ENCODE peak calls at places on chromosomes 16 and 17, in six cellular contexts. P, Y, G, E, D and L are unnamed samples.

GRCh38 chr16:79768594-79768993 is 168.1 kb upstream of the MAF start:
- DNase-seq in E (peak), Y (no peak), P (no peak), G (no peak), D (no peak), L (peak)

GRCh38 chr17:19306160-19307111 is 56.1 kb downstream of the B9D1 start:
- DNase-seq in P (no peak), Y (no peak), G (peak), D (no peak), E (peak), L (no peak)

GRCh38 chr16:10876799-10877341 is at the start of gene CIITA:
- DNase-seq in D (peak), E (peak), P (no peak), Y (peak), G (no peak), L (peak)

GRCh38 chr16:67558859-67559258 is 3.5 kb upstream of the CTCF start:
- DNase-seq in E (no peak), D (no peak), P (no peak), Y (no peak), G (no peak), L (no peak)

GRCh38 chr16:11045846-11046245 is 101.5 kb downstream of the CLEC16A start:
- DNase-seq in D (no peak), Y (no peak), G (no peak), E (no peak), P (no peak), L (no peak)

GRCh38 chr16:6362321-6362720 is 970.3 kb upstream of the RBFOX1 start:
- DNase-seq in G (no peak), P (no peak), Y (no peak), D (no peak), E (no peak), L (no peak)

GRCh38 chr17:77440571-77440981 is 299.8 kb downstream of the SEC14L1 start:
- DNase-seq in D (no peak), Y (no peak), E (peak), P (no peak), G (no peak), L (no peak)

GRCh38 chr16:89893642-89894548 is 20.5 kb downstream of the TCF25 start:
- DNase-seq in Y (no peak), E (no peak), P (no peak), D (no peak), G (no peak), L (no peak)

GRCh38 chr17:33967608-33968349 is 287.3 kb upstream of the CCL2 start:
- DNase-seq in G (no peak), D (no peak), P (no peak), E (peak), Y (no peak), L (no peak)